ENCODE peak calls at places on chromosome 11, in nine cellular contexts. One of them, this sample, is unnamed.

GRCh38 chr11:133911169-133911568 is 45.6 kb downstream of the IGSF9B start:
- DNase-seq in activated CD8-positive, alpha-beta T cell treated with anti-CD3 and anti-CD28 coated beads for 36 hours: peak
- DNase-seq in fibroblast of lung: no peak
- DNase-seq in neural crest cell: no peak
- DNase-seq in fibroblast of mammary gland: no peak
- DNase-seq in ovary: no peak
- DNase-seq in HFFc6: no peak
- DNase-seq in CD4-positive, alpha-beta T cell: no peak
- DNase-seq in MM.1S: no peak
- DNase-seq in this sample: no peak

GRCh38 chr11:82406611-82407010 is 327.1 kb downstream of the FAM181B start:
- DNase-seq in MM.1S: no peak
- DNase-seq in ovary: no peak
- DNase-seq in fibroblast of lung: no peak
- DNase-seq in CD4-positive, alpha-beta T cell: no peak
- DNase-seq in HFFc6: no peak
- DNase-seq in fibroblast of mammary gland: no peak
- DNase-seq in activated CD8-positive, alpha-beta T cell treated with anti-CD3 and anti-CD28 coated beads for 36 hours: no peak
- DNase-seq in neural crest cell: no peak
- DNase-seq in this sample: no peak

GRCh38 chr11:119341222-119342022 is 739 bp upstream of the C1QTNF5 start:
- DNase-seq in activated CD8-positive, alpha-beta T cell treated with anti-CD3 and anti-CD28 coated beads for 36 hours: no peak
- DNase-seq in fibroblast of lung: no peak
- DNase-seq in HFFc6: no peak
- DNase-seq in neural crest cell: no peak
- DNase-seq in MM.1S: no peak
- DNase-seq in ovary: no peak
- DNase-seq in fibroblast of mammary gland: no peak
- DNase-seq in CD4-positive, alpha-beta T cell: no peak
- DNase-seq in this sample: no peak

GRCh38 chr11:27656806-27657483 is 43.3 kb downstream of the BDNF start:
- DNase-seq in CD4-positive, alpha-beta T cell: no peak
- DNase-seq in MM.1S: no peak
- DNase-seq in ovary: no peak
- DNase-seq in fibroblast of lung: no peak
- DNase-seq in neural crest cell: no peak
- DNase-seq in activated CD8-positive, alpha-beta T cell treated with anti-CD3 and anti-CD28 coated beads for 36 hours: no peak
- DNase-seq in HFFc6: no peak
- DNase-seq in fibroblast of mammary gland: no peak
- DNase-seq in this sample: no peak

GRCh38 chr11:77322506-77322905 is 21.0 kb upstream of the GDPD4 start:
- DNase-seq in fibroblast of lung: peak
- DNase-seq in activated CD8-positive, alpha-beta T cell treated with anti-CD3 and anti-CD28 coated beads for 36 hours: no peak
- DNase-seq in MM.1S: no peak
- DNase-seq in HFFc6: peak
- DNase-seq in fibroblast of mammary gland: peak
- DNase-seq in ovary: no peak
- DNase-seq in CD4-positive, alpha-beta T cell: no peak
- DNase-seq in neural crest cell: no peak
- DNase-seq in this sample: no peak

GRCh38 chr11:206516-207212 is 535 bp downstream of the BET1L start:
- DNase-seq in CD4-positive, alpha-beta T cell: no peak
- DNase-seq in MM.1S: no peak
- DNase-seq in neural crest cell: no peak
- DNase-seq in ovary: peak
- DNase-seq in fibroblast of lung: no peak
- DNase-seq in HFFc6: no peak
- DNase-seq in fibroblast of mammary gland: peak
- DNase-seq in activated CD8-positive, alpha-beta T cell treated with anti-CD3 and anti-CD28 coated beads for 36 hours: peak
- DNase-seq in this sample: no peak

GRCh38 chr11:105151936-105152554 is 12.5 kb upstream of the CARD18 start:
- DNase-seq in fibroblast of lung: peak
- DNase-seq in HFFc6: peak
- DNase-seq in neural crest cell: no peak
- DNase-seq in fibroblast of mammary gland: peak
- DNase-seq in CD4-positive, alpha-beta T cell: no peak
- DNase-seq in activated CD8-positive, alpha-beta T cell treated with anti-CD3 and anti-CD28 coated beads for 36 hours: no peak
- DNase-seq in ovary: no peak
- DNase-seq in MM.1S: no peak
- DNase-seq in this sample: no peak

GRCh38 chr11:111795333-111795985 is 29.3 kb upstream of the PPP2R1B start:
- DNase-seq in CD4-positive, alpha-beta T cell: no peak
- DNase-seq in fibroblast of mammary gland: peak
- DNase-seq in neural crest cell: no peak
- DNase-seq in activated CD8-positive, alpha-beta T cell treated with anti-CD3 and anti-CD28 coated beads for 36 hours: no peak
- DNase-seq in fibroblast of lung: peak
- DNase-seq in HFFc6: peak
- DNase-seq in MM.1S: no peak
- DNase-seq in ovary: no peak
- DNase-seq in this sample: no peak

GRCh38 chr11:103619938-103620337 is 416.5 kb upstream of the DDI1 start:
- DNase-seq in neural crest cell: no peak
- DNase-seq in HFFc6: no peak
- DNase-seq in ovary: no peak
- DNase-seq in MM.1S: no peak
- DNase-seq in activated CD8-positive, alpha-beta T cell treated with anti-CD3 and anti-CD28 coated beads for 36 hours: no peak
- DNase-seq in fibroblast of lung: peak
- DNase-seq in fibroblast of mammary gland: peak
- DNase-seq in CD4-positive, alpha-beta T cell: no peak
- DNase-seq in this sample: no peak

GRCh38 chr11:15627560-15627959 is 512.8 kb downstream of the INSC start:
- DNase-seq in HFFc6: peak
- DNase-seq in activated CD8-positive, alpha-beta T cell treated with anti-CD3 and anti-CD28 coated beads for 36 hours: no peak
- DNase-seq in fibroblast of lung: peak
- DNase-seq in ovary: no peak
- DNase-seq in MM.1S: no peak
- DNase-seq in neural crest cell: no peak
- DNase-seq in CD4-positive, alpha-beta T cell: no peak
- DNase-seq in fibroblast of mammary gland: peak
- DNase-seq in this sample: no peak

GRCh38 chr11:209275-210121 is 2.0 kb downstream of the RIC8A start:
- DNase-seq in neural crest cell: no peak
- DNase-seq in CD4-positive, alpha-beta T cell: no peak
- DNase-seq in activated CD8-positive, alpha-beta T cell treated with anti-CD3 and anti-CD28 coated beads for 36 hours: no peak
- DNase-seq in HFFc6: no peak
- DNase-seq in MM.1S: no peak
- DNase-seq in ovary: no peak
- DNase-seq in fibroblast of lung: peak
- DNase-seq in fibroblast of mammary gland: peak
- DNase-seq in this sample: no peak

GRCh38 chr11:73980001-73980960 is 2.4 kb downstream of the UCP2 start:
- DNase-seq in CD4-positive, alpha-beta T cell: peak
- DNase-seq in MM.1S: peak
- DNase-seq in fibroblast of lung: no peak
- DNase-seq in neural crest cell: no peak
- DNase-seq in HFFc6: no peak
- DNase-seq in activated CD8-positive, alpha-beta T cell treated with anti-CD3 and anti-CD28 coated beads for 36 hours: peak
- DNase-seq in ovary: no peak
- DNase-seq in fibroblast of mammary gland: no peak
- DNase-seq in this sample: no peak

GRCh38 chr11:57546869-57547518 is 9.6 kb downstream of the SMTNL1 start:
- DNase-seq in ovary: no peak
- DNase-seq in fibroblast of lung: peak
- DNase-seq in neural crest cell: no peak
- DNase-seq in fibroblast of mammary gland: peak
- DNase-seq in MM.1S: peak
- DNase-seq in activated CD8-positive, alpha-beta T cell treated with anti-CD3 and anti-CD28 coated beads for 36 hours: no peak
- DNase-seq in HFFc6: peak
- DNase-seq in CD4-positive, alpha-beta T cell: no peak
- DNase-seq in this sample: no peak
- TF ChIP-seq CTCF in ovary: no peak
- TF ChIP-seq CTCF in fibroblast of lung: peak
- TF ChIP-seq CTCF in neural crest cell: no peak
- TF ChIP-seq CTCF in fibroblast of mammary gland: peak
- TF ChIP-seq CTCF in MM.1S: peak
- TF ChIP-seq CTCF in activated CD8-positive, alpha-beta T cell treated with anti-CD3 and anti-CD28 coated beads for 36 hours: no peak
- TF ChIP-seq CTCF in HFFc6: peak
- TF ChIP-seq CTCF in CD4-positive, alpha-beta T cell: no peak
- TF ChIP-seq CTCF in this sample: no peak

DNA sequence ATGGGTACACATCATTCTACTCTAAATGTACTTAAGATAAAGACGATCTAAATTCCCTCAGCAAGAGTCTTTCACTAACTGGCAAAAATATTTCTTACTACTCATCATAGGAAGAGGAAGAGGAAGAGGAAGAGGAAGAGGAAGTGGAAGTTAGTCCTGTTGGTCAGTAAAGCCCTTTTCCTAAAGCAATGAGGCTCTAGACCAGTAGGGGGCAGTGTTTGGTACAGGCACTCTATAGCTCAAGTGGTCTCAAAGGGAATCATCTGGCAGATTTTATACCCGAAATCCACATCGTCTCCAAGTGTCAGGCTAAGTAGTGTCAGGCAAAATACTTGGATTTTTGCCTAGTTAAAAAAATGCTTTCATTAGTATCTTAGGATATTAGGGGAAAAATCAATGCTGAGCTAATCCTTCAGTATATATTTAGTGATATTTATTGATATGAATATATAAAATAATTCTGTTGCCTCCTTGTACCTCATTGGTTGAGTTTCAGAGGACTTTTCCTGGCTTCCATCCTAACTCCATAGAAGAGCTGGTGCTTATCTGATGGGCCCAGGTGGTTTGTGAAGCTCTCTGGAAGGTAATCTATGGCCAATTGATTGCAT is 7.7 kb downstream of the BLID start:
- DNase-seq in fibroblast of mammary gland: peak
- DNase-seq in neural crest cell: peak
- DNase-seq in activated CD8-positive, alpha-beta T cell treated with anti-CD3 and anti-CD28 coated beads for 36 hours: peak
- DNase-seq in MM.1S: peak
- DNase-seq in ovary: no peak
- DNase-seq in CD4-positive, alpha-beta T cell: no peak
- DNase-seq in fibroblast of lung: no peak
- DNase-seq in HFFc6: peak
- DNase-seq in this sample: no peak
- TF ChIP-seq CTCF in fibroblast of mammary gland: peak
- TF ChIP-seq CTCF in neural crest cell: peak
- TF ChIP-seq CTCF in activated CD8-positive, alpha-beta T cell treated with anti-CD3 and anti-CD28 coated beads for 36 hours: peak
- TF ChIP-seq CTCF in MM.1S: peak
- TF ChIP-seq CTCF in ovary: peak
- TF ChIP-seq CTCF in CD4-positive, alpha-beta T cell: no peak
- TF ChIP-seq CTCF in fibroblast of lung: peak
- TF ChIP-seq CTCF in HFFc6: peak
- TF ChIP-seq CTCF in this sample: peak

DNA sequence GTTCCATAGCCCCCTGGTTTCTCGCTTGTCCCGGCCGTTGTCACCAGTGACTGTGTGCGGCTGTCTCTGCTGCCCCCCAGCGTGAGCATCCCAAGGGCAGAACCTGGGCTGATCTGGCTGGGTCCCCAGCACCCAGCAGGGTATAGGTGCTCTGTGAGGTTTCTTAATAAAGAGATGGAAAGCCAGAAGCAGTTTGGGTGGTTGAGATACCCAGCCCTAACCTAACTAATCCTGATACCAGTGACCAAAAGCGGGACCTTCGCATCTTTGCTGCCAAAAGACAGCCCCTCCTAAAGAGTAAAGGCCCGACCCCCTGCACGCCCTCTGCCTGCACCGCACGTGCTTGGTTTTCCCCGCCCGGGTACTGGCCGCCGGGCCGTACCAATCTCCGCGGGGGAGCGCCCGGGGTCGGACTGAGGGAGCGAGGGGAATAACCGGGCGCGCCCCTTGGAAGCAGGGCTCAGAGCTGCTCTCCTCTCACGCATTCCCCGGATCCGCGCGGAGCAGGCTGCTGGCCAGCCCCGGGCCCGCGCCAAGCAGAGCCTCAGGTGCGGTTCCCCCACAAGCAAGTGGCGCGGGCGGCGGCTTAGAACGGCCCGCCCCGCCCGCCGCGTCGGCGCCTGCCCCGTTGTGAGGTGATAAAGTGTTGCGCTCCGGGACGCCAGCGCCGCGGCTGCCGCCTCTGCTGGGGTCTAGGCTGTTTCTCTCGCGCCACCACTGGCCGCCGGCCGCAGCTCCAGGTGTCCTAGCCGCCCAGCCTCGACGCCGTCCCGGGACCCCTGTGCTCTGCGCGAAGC is at the start of gene DGAT2:
- DNase-seq in fibroblast of mammary gland: peak
- DNase-seq in activated CD8-positive, alpha-beta T cell treated with anti-CD3 and anti-CD28 coated beads for 36 hours: peak
- DNase-seq in HFFc6: no peak
- DNase-seq in neural crest cell: peak
- DNase-seq in MM.1S: peak
- DNase-seq in CD4-positive, alpha-beta T cell: peak
- DNase-seq in ovary: peak
- DNase-seq in fibroblast of lung: peak
- DNase-seq in this sample: no peak
- TF ChIP-seq CTCF in fibroblast of mammary gland: no peak
- TF ChIP-seq CTCF in activated CD8-positive, alpha-beta T cell treated with anti-CD3 and anti-CD28 coated beads for 36 hours: no peak
- TF ChIP-seq CTCF in HFFc6: no peak
- TF ChIP-seq CTCF in neural crest cell: peak
- TF ChIP-seq CTCF in MM.1S: peak
- TF ChIP-seq CTCF in CD4-positive, alpha-beta T cell: no peak
- TF ChIP-seq CTCF in ovary: no peak
- TF ChIP-seq CTCF in fibroblast of lung: peak
- TF ChIP-seq CTCF in this sample: peak

DNA sequence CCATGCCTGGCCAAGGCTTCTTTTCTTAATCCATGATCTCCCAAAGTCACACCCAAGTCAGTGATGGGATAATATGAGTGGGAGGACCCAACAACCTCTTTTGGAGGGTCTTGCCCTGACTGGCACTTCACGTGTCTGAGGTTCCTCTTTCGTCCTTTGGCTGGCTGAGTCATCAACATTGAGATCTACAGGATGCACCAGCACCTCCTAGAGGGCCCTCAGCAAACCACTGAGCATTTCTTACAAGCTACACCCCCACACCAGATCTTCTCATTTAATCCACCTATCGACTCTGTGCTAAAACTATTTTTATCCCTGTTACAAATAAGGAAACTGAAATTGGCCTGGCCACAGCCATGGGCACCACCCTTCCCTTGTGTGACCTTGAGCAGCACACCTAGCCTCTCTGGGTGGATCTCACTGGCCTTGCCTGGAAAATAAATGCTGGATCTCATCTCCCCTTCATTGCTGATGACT is 63.4 kb downstream of the FLI1 start:
- DNase-seq in HFFc6: peak
- DNase-seq in neural crest cell: no peak
- DNase-seq in activated CD8-positive, alpha-beta T cell treated with anti-CD3 and anti-CD28 coated beads for 36 hours: peak
- DNase-seq in ovary: no peak
- DNase-seq in fibroblast of lung: peak
- DNase-seq in CD4-positive, alpha-beta T cell: peak
- DNase-seq in MM.1S: peak
- DNase-seq in fibroblast of mammary gland: peak
- DNase-seq in this sample: no peak
- TF ChIP-seq CTCF in HFFc6: peak
- TF ChIP-seq CTCF in neural crest cell: no peak
- TF ChIP-seq CTCF in activated CD8-positive, alpha-beta T cell treated with anti-CD3 and anti-CD28 coated beads for 36 hours: peak
- TF ChIP-seq CTCF in ovary: no peak
- TF ChIP-seq CTCF in fibroblast of lung: peak
- TF ChIP-seq CTCF in CD4-positive, alpha-beta T cell: peak
- TF ChIP-seq CTCF in MM.1S: peak
- TF ChIP-seq CTCF in fibroblast of mammary gland: peak
- TF ChIP-seq CTCF in this sample: no peak

This sample was measured in D721Med.